ENCODE peak calls at places on chromosome 3, in four cellular contexts. One of them, this sample, is unnamed.

GRCh38 chr3:155441506-155441905 is 148.0 kb upstream of the STRIT1 start:
- DNase-seq in AG08395: no peak
- DNase-seq in H7: no peak
- DNase-seq in NCI-H2081: no peak
- DNase-seq in this sample: no peak

GRCh38 chr3:29465836-29466235 is 185.0 kb downstream of the RBMS3 start:
- DNase-seq in AG08395: peak; percentile 59
- DNase-seq in H7: no peak
- DNase-seq in NCI-H2081: no peak
- DNase-seq in this sample: no peak

GRCh38 chr3:66138336-66139234 is 82.2 kb upstream of the SLC25A26 start:
- DNase-seq in AG08395: peak; percentile 80
- DNase-seq in H7: peak; percentile 65
- DNase-seq in NCI-H2081: peak; percentile 37
- DNase-seq in this sample: peak; percentile 64

GRCh38 chr3:177320765-177321247 is 123.5 kb upstream of the TBL1XR1 start:
- DNase-seq in AG08395: no peak
- DNase-seq in H7: no peak
- DNase-seq in NCI-H2081: no peak
- DNase-seq in this sample: no peak

GRCh38 chr3:132444333-132444732 is 27.0 kb downstream of the DNAJC13 start:
- DNase-seq in AG08395: peak; percentile 3
- DNase-seq in H7: no peak
- DNase-seq in NCI-H2081: no peak
- DNase-seq in this sample: no peak

GRCh38 chr3:141231923-141232861 is 567 bp downstream of the PXYLP1 start:
- DNase-seq in AG08395: no peak
- DNase-seq in H7: peak; percentile 83
- DNase-seq in NCI-H2081: peak; percentile 54
- DNase-seq in this sample: peak; percentile 48

GRCh38 chr3:139197251-139197650 is 146.6 kb upstream of the MRPS22 start:
- DNase-seq in AG08395: no peak
- DNase-seq in H7: no peak
- DNase-seq in NCI-H2081: no peak
- DNase-seq in this sample: no peak

GRCh38 chr3:139937674-139938279 is 2.8 kb downstream of the CLSTN2 start:
- DNase-seq in AG08395: peak; percentile 57
- DNase-seq in H7: peak; percentile 62
- DNase-seq in NCI-H2081: peak; percentile 53
- DNase-seq in this sample: peak; percentile 19

GRCh38 chr3:5389057-5389456 is 201.6 kb downstream of the EDEM1 start:
- DNase-seq in AG08395: no peak
- DNase-seq in H7: no peak
- DNase-seq in NCI-H2081: no peak
- DNase-seq in this sample: no peak

GRCh38 chr3:172528677-172529076 is 5.4 kb upstream of the TNFSF10 start:
- DNase-seq in AG08395: no peak
- DNase-seq in H7: no peak
- DNase-seq in NCI-H2081: no peak
- DNase-seq in this sample: no peak

GRCh38 chr3:50563867-50564266 is 3.7 kb downstream of the C3orf18 start:
- DNase-seq in AG08395: no peak
- DNase-seq in H7: no peak
- DNase-seq in NCI-H2081: no peak
- DNase-seq in this sample: no peak

GRCh38 chr3:56421205-56421604 is 47.1 kb downstream of the ERC2 start:
- DNase-seq in AG08395: no peak
- DNase-seq in H7: no peak
- DNase-seq in NCI-H2081: no peak
- DNase-seq in this sample: no peak